ENCODE peak calls at places on chromosomes 12 and 14, in six cellular contexts. Z is EH; W is activated CD4-positive, alpha-beta T cell treated with anti-CD3 and anti-CD28 coated beads for 24 hours; T is SIG-M5; S is DMS53; I is NCI-H748 treated with DMSO at 0.1 percent for 48 hours. B is an unnamed sample.

GRCh38 chr14:96102071-96102856 is 63.1 kb downstream of the C14orf132 start:
- DNase-seq in Z (peak; percentile 78), W (no peak), T (no peak), S (no peak), I (no peak), B (peak; percentile 35)

GRCh38 chr14:86646688-86647687 is 1117.0 kb downstream of the FLRT2 start:
- DNase-seq in Z (peak; percentile 64), W (no peak), T (no peak), S (peak; percentile 42), I (no peak), B (peak; percentile 7)

GRCh38 chr12:116759783-116760581 is 21.9 kb downstream of the RNFT2 start:
- DNase-seq in Z (no peak), W (no peak), T (no peak), S (peak; percentile 30), I (no peak), B (no peak)

GRCh38 chr12:117968826-117969659 is at the start of gene KSR2:
- DNase-seq in Z (peak; percentile 16), W (peak; percentile 36), T (no peak), S (peak; percentile 99), I (peak; percentile 93), B (peak; percentile 60)

GRCh38 chr12:89707992-89708792 is 446 bp downstream of the ATP2B1 start:
- DNase-seq in Z (peak; percentile 46), W (peak; percentile 18), T (no peak), S (peak; percentile 77), I (peak; percentile 5), B (peak; percentile 73)

GRCh38 chr14:105497671-105498429 is 6.8 kb downstream of the TEDC1 start:
- DNase-seq in Z (no peak), W (no peak), T (no peak), S (no peak), I (no peak), B (no peak)

GRCh38 chr12:70513441-70513840 is 123.8 kb downstream of the PTPRB start:
- DNase-seq in Z (no peak), W (no peak), T (no peak), S (no peak), I (no peak), B (no peak)

GRCh38 chr12:6450869-6451347 is 934 bp upstream of the TAPBPL start:
- DNase-seq in Z (no peak), W (no peak), T (no peak), S (no peak), I (no peak), B (no peak)

GRCh38 chr14:35370969-35371368 is 33.6 kb downstream of the NFKBIA start:
- DNase-seq in Z (no peak), W (no peak), T (no peak), S (no peak), I (no peak), B (no peak)

GRCh38 chr14:24378981-24379906 is 11.3 kb downstream of the NFATC4 start:
- DNase-seq in Z (no peak), W (no peak), T (no peak), S (no peak), I (no peak), B (no peak)

GRCh38 chr12:48813464-48814312 is 4.6 kb upstream of the CACNB3 start:
- DNase-seq in Z (no peak), W (no peak), T (no peak), S (no peak), I (no peak), B (no peak)

GRCh38 chr14:37436519-37436918 is 158.5 kb downstream of the FOXA1 start:
- DNase-seq in Z (no peak), W (no peak), T (no peak), S (peak; percentile 22), I (peak; percentile 89), B (no peak)

GRCh38 chr14:105382343-105383082 is 15.8 kb upstream of the TEX22 start:
- DNase-seq in Z (no peak), W (no peak), T (no peak), S (no peak), I (no peak), B (no peak)

GRCh38 chr14:81222694-81223093 is 1.9 kb upstream of the GTF2A1 start:
- DNase-seq in Z (no peak), W (no peak), T (no peak), S (peak; percentile 27), I (no peak), B (no peak)

GRCh38 chr14:103016071-103016470 is 41.3 kb downstream of the CDC42BPB start:
- DNase-seq in Z (no peak), W (no peak), T (no peak), S (no peak), I (no peak), B (no peak)

GRCh38 chr14:76467843-76468242 is 91.9 kb downstream of the ESRRB start:
- DNase-seq in Z (no peak), W (no peak), T (no peak), S (no peak), I (no peak), B (no peak)

GRCh38 chr14:65238456-65238855 is 136.1 kb upstream of the MAX start:
- DNase-seq in Z (peak; percentile 92), W (no peak), T (no peak), S (no peak), I (no peak), B (peak; percentile 84)

GRCh38 chr14:37270629-37271028 is 72.9 kb downstream of the MIPOL1 start:
- DNase-seq in Z (no peak), W (no peak), T (no peak), S (no peak), I (peak; percentile 88), B (no peak)

GRCh38 chr12:54300267-54300731 is 516 bp downstream of the NFE2 start:
- DNase-seq in Z (peak; percentile 26), W (no peak), T (no peak), S (no peak), I (no peak), B (no peak)

GRCh38 chr14:20848316-20848954 is 42.8 kb upstream of the RNASE3 start:
- DNase-seq in Z (peak; percentile 44), W (no peak), T (no peak), S (no peak), I (no peak), B (peak; percentile 77)

GRCh38 chr14:88463318-88463717 is 77.9 kb downstream of the SPATA7 start:
- DNase-seq in Z (peak; percentile 21), W (no peak), T (no peak), S (peak; percentile 39), I (no peak), B (peak; percentile 13)

GRCh38 chr14:53249059-53249458 is 95.9 kb upstream of the DDHD1 start:
- DNase-seq in Z (no peak), W (no peak), T (no peak), S (no peak), I (no peak), B (peak; percentile 45)

GRCh38 chr12:11797317-11797913 is 147.9 kb downstream of the ETV6 start:
- DNase-seq in Z (peak; percentile 99), W (no peak), T (no peak), S (no peak), I (no peak), B (peak; percentile 38)

GRCh38 chr14:51938137-51938536 is 51.2 kb upstream of the RTRAF start:
- DNase-seq in Z (peak; percentile 39), W (no peak), T (no peak), S (no peak), I (no peak), B (peak; percentile 34)

GRCh38 chr12:4383304-4383865 is 3.9 kb upstream of the FGF23 start:
- DNase-seq in Z (no peak), W (no peak), T (no peak), S (peak; percentile 95), I (no peak), B (no peak)

GRCh38 chr12:65490193-65490592 is 211.7 kb downstream of the MSRB3 start:
- DNase-seq in Z (peak; percentile 32), W (no peak), T (no peak), S (no peak), I (no peak), B (peak; percentile 36)

GRCh38 chr14:29637406-29637805 is 290.2 kb downstream of the PRKD1 start:
- DNase-seq in Z (peak; percentile 87), W (no peak), T (no peak), S (peak; percentile 3), I (no peak), B (peak; percentile 42)

GRCh38 chr14:57136669-57137068 is 132.0 kb downstream of the EXOC5 start:
- DNase-seq in Z (no peak), W (no peak), T (no peak), S (peak; percentile 4), I (no peak), B (no peak)

GRCh38 chr14:57493467-57494181 is at the start of gene CCDC198:
- DNase-seq in Z (peak; percentile 41), W (no peak), T (no peak), S (peak; percentile 77), I (no peak), B (peak; percentile 17)

GRCh38 chr12:46472893-46473633 is 100.5 kb upstream of the SLC38A2 start:
- DNase-seq in Z (peak; percentile 82), W (no peak), T (no peak), S (peak; percentile 89), I (no peak), B (no peak)

GRCh38 chr14:32720927-32721326 is 217.8 kb upstream of the NPAS3 start:
- DNase-seq in Z (peak; percentile 76), W (no peak), T (no peak), S (no peak), I (no peak), B (peak; percentile 61)